ENCODE peak calls at places on chromosomes 12 and 14, in ten cellular contexts. K, V, H, I, U, C, B, R, P and S are unnamed samples.

GRCh38 chr12:52865090-52865944 is 16.5 kb upstream of the KRT78 start:
- DNase-seq in K (peak; percentile 78), V (peak; percentile 74), H (peak; percentile 41), I (peak; percentile 66), U (peak; percentile 61), C (peak; percentile 74), B (peak; percentile 93), R (peak; percentile 56), P (peak; percentile 78), S (no peak)

GRCh38 chr14:49988080-49988990 is 95.5 kb downstream of the ARF6 start:
- DNase-seq in K (no peak), V (no peak), H (no peak), I (no peak), U (no peak), C (no peak), B (no peak), R (no peak), P (no peak), S (no peak)

GRCh38 chr12:104026841-104027599 is 23.0 kb downstream of the GLT8D2 start:
- DNase-seq in K (no peak), V (no peak), H (no peak), I (no peak), U (no peak), C (no peak), B (no peak), R (no peak), P (no peak), S (no peak)

GRCh38 chr12:5872745-5873144 is 72.3 kb downstream of the ANO2 start:
- DNase-seq in K (no peak), V (no peak), H (no peak), I (peak; percentile 6), U (no peak), C (no peak), B (peak; percentile 21), R (no peak), P (no peak), S (no peak)

GRCh38 chr14:77157716-77158115 is 16.1 kb upstream of the ZDHHC22 start:
- DNase-seq in K (no peak), V (no peak), H (no peak), I (no peak), U (no peak), C (no peak), B (no peak), R (no peak), P (no peak), S (no peak)

GRCh38 chr14:71638523-71639196 is 293.6 kb upstream of the RGS6 start:
- DNase-seq in K (no peak), V (peak; percentile 84), H (no peak), I (no peak), U (no peak), C (no peak), B (no peak), R (no peak), P (no peak), S (no peak)

GRCh38 chr12:42633594-42633993 is 44.0 kb upstream of the PRICKLE1 start:
- DNase-seq in K (no peak), V (no peak), H (no peak), I (no peak), U (no peak), C (no peak), B (no peak), R (no peak), P (no peak), S (no peak)

GRCh38 chr14:85301506-85301905 is 228.4 kb upstream of the FLRT2 start:
- DNase-seq in K (no peak), V (no peak), H (no peak), I (no peak), U (no peak), C (no peak), B (no peak), R (no peak), P (no peak), S (no peak)

GRCh38 chr12:56159482-56160105 is 1.4 kb downstream of the MYL6 start:
- DNase-seq in K (no peak), V (no peak), H (no peak), I (no peak), U (no peak), C (no peak), B (no peak), R (no peak), P (no peak), S (no peak)

GRCh38 chr12:56161677-56162351 is 3.7 kb downstream of the MYL6 start:
- DNase-seq in K (no peak), V (peak; percentile 9), H (no peak), I (no peak), U (no peak), C (no peak), B (peak; percentile 23), R (no peak), P (no peak), S (no peak)

GRCh38 chr12:56160160-56160763 is 2.1 kb downstream of the MYL6 start:
- DNase-seq in K (no peak), V (peak; percentile 68), H (no peak), I (no peak), U (no peak), C (no peak), B (peak; percentile 59), R (no peak), P (no peak), S (no peak)

GRCh38 chr12:56162468-56163290 is 4.5 kb downstream of the MYL6 start:
- DNase-seq in K (no peak), V (peak; percentile 37), H (no peak), I (no peak), U (no peak), C (no peak), B (peak; percentile 64), R (no peak), P (no peak), S (no peak)

DNA sequence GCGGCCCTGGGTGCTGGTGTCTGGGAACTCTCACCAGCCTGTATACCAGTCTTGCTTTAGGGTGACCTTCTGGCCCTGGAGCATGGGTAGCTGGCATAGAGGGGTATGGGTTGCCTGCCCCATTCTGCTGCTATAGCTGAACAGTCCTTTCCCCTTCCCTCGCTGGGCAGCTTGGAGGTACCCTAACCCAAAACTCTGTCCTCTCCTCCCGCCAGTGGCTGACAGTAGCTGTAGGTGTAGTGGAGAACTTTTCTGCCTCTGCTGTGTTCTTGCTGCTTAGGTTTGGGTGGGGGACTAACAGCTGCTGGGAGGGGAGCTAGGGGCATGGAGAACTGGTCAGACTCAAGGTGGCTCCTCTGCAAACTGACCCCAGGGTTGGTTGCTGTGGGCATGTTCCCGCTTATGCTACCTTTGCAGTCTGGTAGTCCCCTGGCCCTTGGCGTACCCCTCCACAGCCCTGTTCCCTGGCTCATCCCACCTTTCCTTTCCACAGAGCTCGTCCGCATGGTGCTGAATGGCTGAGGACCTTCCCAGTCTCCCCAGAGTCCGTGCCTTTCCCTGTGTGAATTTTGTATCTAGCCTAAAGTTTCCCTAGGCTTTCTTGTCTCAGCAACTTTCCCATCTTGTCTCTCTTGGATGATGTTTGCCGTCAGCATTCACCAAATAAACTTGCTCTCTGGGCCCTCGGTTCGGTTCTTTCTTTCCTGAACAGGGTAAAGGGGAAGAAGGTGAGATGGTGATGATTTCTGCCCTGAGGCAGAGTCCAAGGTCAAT is 2.9 kb downstream of the MYL6 start:
- DNase-seq in K (no peak), V (no peak), H (no peak), I (no peak), U (no peak), C (no peak), B (no peak), R (no peak), P (no peak), S (no peak)
- TF ChIP-seq CTCF in K (no peak), V (no peak), H (no peak), I (no peak), U (no peak), C (no peak), B (no peak), R (no peak), P (no peak), S (no peak)

DNA sequence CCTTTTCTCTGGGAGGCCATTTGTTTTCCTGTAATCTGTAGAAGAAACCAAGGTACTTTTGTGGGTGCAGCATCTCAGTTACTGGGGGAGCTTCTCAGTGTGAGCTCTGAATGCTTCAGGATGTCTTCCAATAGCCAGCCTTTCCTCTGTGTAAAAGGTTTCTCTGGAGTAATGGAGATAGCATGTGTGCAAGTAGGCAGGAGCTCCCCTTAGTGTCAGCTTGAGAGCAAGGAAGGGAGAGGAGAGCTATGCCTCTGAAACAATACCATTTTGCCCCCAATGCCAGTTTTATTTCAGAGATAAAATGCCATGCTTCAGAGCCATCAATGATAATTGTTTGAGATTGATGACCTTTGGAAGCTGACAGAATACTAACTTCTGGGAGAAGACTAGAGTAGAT is 125.5 kb downstream of the CRADD start:
- DNase-seq in K (no peak), V (peak; percentile 47), H (no peak), I (peak; percentile 46), U (no peak), C (no peak), B (peak; percentile 21), R (no peak), P (no peak), S (no peak)
- TF ChIP-seq CTCF in K (no peak), V (peak; percentile 28), H (no peak), I (peak; percentile 45), U (no peak), C (peak; percentile 33), B (peak; percentile 65), R (no peak), P (no peak), S (peak; percentile 10)

GRCh38 chr14:44154446-44154845 is 352.6 kb downstream of the FSCB start:
- DNase-seq in K (no peak), V (no peak), H (no peak), I (no peak), U (no peak), C (no peak), B (no peak), R (no peak), P (no peak), S (no peak)

GRCh38 chr14:44151120-44151519 is 356.0 kb downstream of the FSCB start:
- DNase-seq in K (no peak), V (no peak), H (no peak), I (no peak), U (no peak), C (no peak), B (no peak), R (no peak), P (no peak), S (no peak)

GRCh38 chr14:44154889-44155288 is 352.2 kb downstream of the FSCB start:
- DNase-seq in K (no peak), V (peak; percentile 35), H (no peak), I (no peak), U (no peak), C (no peak), B (no peak), R (no peak), P (no peak), S (no peak)

GRCh38 chr14:44149597-44149996 is 357.5 kb downstream of the FSCB start:
- DNase-seq in K (peak; percentile 32), V (peak; percentile 22), H (no peak), I (no peak), U (no peak), C (peak; percentile 8), B (peak; percentile 91), R (no peak), P (no peak), S (no peak)
- TF ChIP-seq CTCF in K (peak; percentile 62), V (peak; percentile 8), H (no peak), I (peak; percentile 16), U (no peak), C (peak; percentile 31), B (peak; percentile 87), R (no peak), P (no peak), S (peak; percentile 64)

GRCh38 chr14:90060312-90060964 is 1.4 kb upstream of the KCNK13 start:
- DNase-seq in K (peak; percentile 43), V (peak; percentile 64), H (no peak), I (peak; percentile 48), U (peak; percentile 24), C (peak; percentile 83), B (peak; percentile 87), R (no peak), P (no peak), S (peak; percentile 65)

GRCh38 chr14:90058876-90059458 is 2.8 kb upstream of the KCNK13 start:
- DNase-seq in K (no peak), V (peak; percentile 90), H (no peak), I (no peak), U (no peak), C (no peak), B (no peak), R (no peak), P (no peak), S (no peak)

GRCh38 chr14:90062852-90063539 is 1.2 kb downstream of the KCNK13 start:
- DNase-seq in K (no peak), V (no peak), H (no peak), I (no peak), U (no peak), C (no peak), B (peak; percentile 21), R (no peak), P (no peak), S (no peak)

GRCh38 chr14:90060965-90061848 is 587 bp upstream of the KCNK13 start:
- DNase-seq in K (peak; percentile 5), V (no peak), H (no peak), I (no peak), U (no peak), C (peak; percentile 30), B (peak; percentile 63), R (no peak), P (no peak), S (no peak)

DNA sequence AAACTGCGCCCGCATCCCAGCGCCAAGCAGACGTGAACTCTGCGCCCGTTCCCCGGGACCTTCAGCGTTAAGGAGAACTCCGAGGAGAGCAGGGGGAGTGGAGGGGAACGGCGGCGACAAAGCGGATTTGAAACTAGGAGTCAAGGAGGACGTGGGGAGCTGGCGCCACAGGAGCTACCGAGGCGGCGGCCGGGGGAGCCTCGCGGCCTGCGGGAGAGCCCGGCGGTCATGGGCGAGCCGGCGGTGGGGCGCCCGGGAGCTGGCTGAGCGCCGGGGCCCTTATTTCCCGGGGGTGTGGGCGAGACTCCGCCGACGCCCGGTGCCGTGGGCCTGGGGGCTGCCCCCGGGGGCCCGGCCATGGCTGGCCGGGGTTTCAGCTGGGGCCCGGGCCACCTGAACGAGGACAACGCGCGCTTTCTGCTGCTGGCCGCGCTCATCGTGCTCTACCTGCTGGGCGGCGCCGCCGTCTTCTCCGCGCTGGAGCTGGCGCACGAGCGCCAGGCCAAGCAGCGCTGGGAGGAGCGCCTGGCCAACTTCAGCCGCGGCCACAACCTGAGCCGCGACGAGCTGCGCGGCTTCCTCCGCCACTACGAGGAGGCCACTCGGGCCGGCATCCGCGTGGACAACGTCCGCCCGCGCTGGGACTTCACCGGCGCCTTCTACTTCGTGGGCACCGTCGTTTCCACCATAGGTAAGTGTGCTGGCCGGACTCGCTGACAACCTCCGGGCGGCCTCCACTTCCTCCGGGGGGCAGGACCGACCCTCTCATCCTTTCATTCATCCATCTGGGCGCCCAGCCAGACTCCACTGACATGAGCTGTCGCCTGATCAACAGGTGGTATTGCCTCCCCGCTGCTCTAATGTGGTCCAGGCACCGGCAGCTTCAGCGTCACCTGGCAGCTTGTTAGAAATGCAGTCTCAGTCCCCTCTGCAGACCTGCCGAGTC is at the start of gene KCNK13:
- DNase-seq in K (peak; percentile 13), V (no peak), H (no peak), I (no peak), U (no peak), C (peak; percentile 43), B (peak; percentile 72), R (no peak), P (no peak), S (peak; percentile 41)
- TF ChIP-seq CTCF in K (no peak), V (no peak), H (no peak), I (no peak), U (no peak), C (no peak), B (no peak), R (no peak), P (no peak), S (no peak)